ENCODE peak calls at places on chromosomes 1 and 21, in seven cellular contexts. R is CD8-positive, alpha-beta T cell; S is coronary artery; T is IMR-90; D is aorta; K is suprapubic skin; W is tibial nerve. C is an unnamed sample.

GRCh38 chr21:45818904-45819285 is 162.7 kb upstream of the COL6A1 start:
- DNase-seq in D (no peak), K (no peak), W (no peak), T (peak), S (no peak), R (peak), C (no peak)

GRCh38 chr1:222754386-222755139 is 17.6 kb downstream of the FAM177B start:
- DNase-seq in R (no peak), D (peak), K (peak), S (no peak), T (peak), W (peak), C (no peak)

GRCh38 chr1:66764994-66765578 is 12.8 kb downstream of the DYNLT5 start:
- DNase-seq in K (no peak), D (no peak), W (peak), S (no peak), R (peak), T (peak), C (no peak)

GRCh38 chr1:20699558-20699957 is 18.2 kb downstream of the KIF17 start:
- DNase-seq in D (no peak), W (no peak), S (no peak), T (no peak), K (no peak), R (no peak), C (no peak)

GRCh38 chr21:35222541-35222941 is 173.4 kb upstream of the RUNX1 start:
- DNase-seq in S (no peak), W (no peak), D (no peak), T (no peak), R (no peak), K (no peak), C (no peak)

GRCh38 chr1:44012411-44012810 is 18.9 kb downstream of the SLC6A9 start:
- DNase-seq in S (no peak), T (no peak), R (no peak), K (no peak), W (no peak), D (no peak), C (no peak)

GRCh38 chr1:26288311-26288941 is 8.5 kb downstream of the SH3BGRL3 start:
- DNase-seq in K (peak), D (peak), R (no peak), S (no peak), T (peak), W (no peak), C (no peak)

GRCh38 chr1:203406446-203407045 is 55.6 kb upstream of the FMOD start:
- DNase-seq in S (peak), T (no peak), D (peak), W (peak), K (peak), R (no peak), C (no peak)

GRCh38 chr1:208159542-208160258 is 84.5 kb downstream of the PLXNA2 start:
- DNase-seq in T (peak), R (no peak), K (no peak), W (no peak), D (peak), S (no peak), C (no peak)

GRCh38 chr1:148290881-148291280 is 138.8 kb upstream of the NBPF11 start:
- DNase-seq in K (no peak), W (no peak), R (no peak), T (no peak), S (no peak), D (no peak), C (no peak)

GRCh38 chr1:115134850-115135484 is 45.7 kb upstream of the TSPAN2 start:
- DNase-seq in K (no peak), T (peak), W (no peak), R (no peak), S (peak), D (peak), C (no peak)

GRCh38 chr1:9052272-9053049 is 17.0 kb downstream of the SLC2A5 start:
- DNase-seq in D (no peak), S (no peak), R (no peak), T (no peak), K (no peak), W (no peak), C (no peak)

GRCh38 chr1:208113036-208113435 is 131.1 kb downstream of the PLXNA2 start:
- DNase-seq in T (no peak), W (no peak), D (no peak), R (no peak), K (no peak), S (no peak), C (no peak)

GRCh38 chr1:13797397-13797796 is 97.4 kb downstream of the PRDM2 start:
- DNase-seq in S (no peak), W (no peak), D (no peak), T (no peak), R (no peak), K (no peak), C (no peak)

GRCh38 chr1:24464378-24464770 is 38.3 kb upstream of the RCAN3 start:
- DNase-seq in D (no peak), W (no peak), R (no peak), T (peak), K (no peak), S (no peak), C (no peak)

GRCh38 chr21:35921471-35921870 is 138.9 kb downstream of the SETD4 start:
- DNase-seq in R (no peak), K (no peak), S (no peak), D (no peak), W (no peak), T (no peak), C (no peak)

GRCh38 chr1:165943198-165943597 is 115.8 kb downstream of the UCK2 start:
- DNase-seq in W (no peak), S (no peak), T (no peak), R (no peak), D (no peak), K (no peak), C (no peak)

GRCh38 chr1:5910276-5910620 is 82.0 kb downstream of the NPHP4 start:
- DNase-seq in S (no peak), R (no peak), K (no peak), T (no peak), W (no peak), D (no peak), C (no peak)

GRCh38 chr1:7640350-7640749 is 130.7 kb upstream of the VAMP3 start:
- DNase-seq in T (no peak), D (no peak), S (no peak), K (no peak), R (no peak), W (no peak), C (no peak)

GRCh38 chr1:20058531-20058930 is 11.5 kb upstream of the PLA2G5 start:
- DNase-seq in S (no peak), D (no peak), K (no peak), T (peak), W (no peak), R (peak), C (no peak)

GRCh38 chr1:209900734-209901133 is 37.3 kb upstream of the SYT14 start:
- DNase-seq in R (no peak), D (no peak), K (no peak), T (peak), S (no peak), W (no peak), C (no peak)

GRCh38 chr1:66628951-66629350 is 95.0 kb downstream of the SGIP1 start:
- DNase-seq in S (no peak), W (no peak), R (no peak), D (no peak), K (no peak), T (no peak), C (no peak)

GRCh38 chr1:245679796-245680195 is 525.0 kb downstream of the KIF26B start:
- DNase-seq in T (no peak), S (no peak), W (no peak), R (no peak), D (no peak), K (no peak), C (no peak)

GRCh38 chr1:46486432-46487015 is 3.1 kb upstream of the DMBX1 start:
- DNase-seq in K (no peak), D (peak), W (no peak), S (no peak), R (no peak), T (no peak), C (no peak)

GRCh38 chr1:220906561-220907334 is 27.5 kb downstream of the HLX start:
- DNase-seq in W (no peak), D (no peak), K (no peak), R (no peak), S (no peak), T (peak), C (no peak)

GRCh38 chr1:220824031-220824989 is 37.6 kb downstream of the MTARC1 start:
- DNase-seq in K (no peak), W (no peak), D (no peak), T (peak), R (no peak), S (no peak), C (no peak)

GRCh38 chr1:11037740-11038182 is 9.3 kb downstream of the MASP2 start:
- DNase-seq in K (peak), R (peak), T (peak), W (peak), D (peak), S (peak), C (peak)

GRCh38 chr1:12764016-12764415 is 9.5 kb upstream of the PRAMEF12 start:
- DNase-seq in T (no peak), D (no peak), W (no peak), R (no peak), K (no peak), S (no peak), C (no peak)

GRCh38 chr1:241817956-241818612 is 29.9 kb upstream of the EXO1 start:
- DNase-seq in D (no peak), R (no peak), S (no peak), T (no peak), K (no peak), W (no peak), C (no peak)

GRCh38 chr1:89721351-89721750 is 88.4 kb downstream of the LRRC8C start:
- DNase-seq in T (peak), W (no peak), S (no peak), R (peak), K (no peak), D (no peak), C (no peak)

GRCh38 chr1:16926491-16927195 is 4.9 kb downstream of the CROCC start:
- DNase-seq in S (no peak), T (no peak), D (peak), W (no peak), K (no peak), R (no peak), C (no peak)

GRCh38 chr1:225890346-225891228 is 1.6 kb upstream of the LEFTY1 start:
- DNase-seq in W (no peak), T (no peak), K (no peak), R (no peak), S (no peak), D (no peak), C (no peak)

GRCh38 chr1:230423936-230424335 is 2.2 kb downstream of the PGBD5 start:
- DNase-seq in W (no peak), S (no peak), T (no peak), R (no peak), K (no peak), D (no peak), C (no peak)

GRCh38 chr1:114091711-114092110 is 62.0 kb downstream of the SYT6 start:
- DNase-seq in S (no peak), D (no peak), K (no peak), R (no peak), W (no peak), T (no peak), C (no peak)

GRCh38 chr1:114093624-114094302 is 59.9 kb downstream of the SYT6 start:
- DNase-seq in W (no peak), K (no peak), R (no peak), S (no peak), T (peak), D (no peak), C (no peak)

GRCh38 chr1:114092118-114092517 is 61.6 kb downstream of the SYT6 start:
- DNase-seq in W (no peak), T (no peak), D (no peak), R (no peak), K (no peak), S (no peak), C (no peak)

GRCh38 chr1:114094675-114095074 is 59.0 kb downstream of the SYT6 start:
- DNase-seq in T (no peak), R (no peak), K (no peak), S (no peak), D (no peak), W (no peak), C (no peak)

DNA sequence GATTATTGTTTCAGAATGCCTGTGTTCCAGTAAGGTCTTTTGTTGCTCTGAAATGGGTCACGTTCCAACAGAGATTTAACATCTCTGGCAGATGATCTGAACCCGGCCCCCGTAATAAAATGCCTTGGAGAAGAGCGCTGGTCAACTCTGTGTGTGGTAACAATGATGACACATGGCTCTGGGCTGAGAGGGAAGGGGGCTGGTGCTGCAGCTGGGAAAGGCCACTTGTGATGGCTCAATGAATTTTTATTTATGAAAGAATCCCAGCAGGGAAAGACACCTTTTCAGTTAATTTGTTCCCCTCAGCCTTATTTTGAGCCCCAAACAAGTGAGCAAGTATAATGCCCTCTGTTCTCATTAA is 59.4 kb downstream of the SYT6 start:
- DNase-seq in R (no peak), S (no peak), K (no peak), D (no peak), W (no peak), T (peak), C (no peak)
- H3K27ac ChIP-seq in R (no peak), S (no peak), K (no peak), D (no peak), W (no peak), T (no peak), C (no peak)

DNA sequence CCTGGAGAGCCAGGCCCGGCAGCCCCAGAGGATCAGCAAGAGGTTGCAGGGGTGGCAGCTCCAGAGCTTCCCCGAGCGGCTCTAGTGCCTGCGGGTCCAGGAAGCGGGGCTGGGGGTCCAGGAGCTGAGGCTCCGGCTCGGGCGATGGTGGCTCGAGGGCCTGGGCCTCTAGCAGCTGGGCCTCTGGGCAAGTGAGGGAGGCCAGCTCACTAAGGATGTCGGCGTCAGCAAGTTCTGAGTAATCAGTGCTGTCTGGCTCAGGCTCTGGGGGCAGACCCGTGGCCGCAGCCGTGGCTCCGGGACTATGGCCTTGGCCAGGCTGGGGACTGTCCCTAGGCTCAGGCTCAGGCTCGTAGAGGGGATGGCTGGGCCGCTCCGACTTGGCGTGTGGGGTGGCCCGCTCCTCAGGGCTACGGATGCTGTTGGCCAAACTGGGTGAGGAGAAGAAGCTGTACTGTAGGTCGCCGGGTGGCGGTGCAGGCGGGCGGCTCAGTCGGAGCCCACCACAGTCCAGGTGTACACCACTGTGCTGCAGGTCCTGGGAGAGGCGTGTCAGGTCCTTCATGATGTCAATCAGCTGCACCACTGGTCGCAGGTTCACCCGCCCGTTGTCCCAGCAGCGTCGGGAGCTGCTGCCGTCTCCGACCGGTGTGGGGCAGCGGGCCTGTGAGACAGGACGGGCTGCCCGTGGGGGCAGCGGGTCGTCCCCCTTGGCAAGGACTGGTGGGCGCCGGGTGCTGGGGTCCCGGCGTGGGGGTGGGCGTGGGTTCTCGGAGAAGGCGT is 52.6 kb downstream of the AHDC1 start:
- DNase-seq in K (no peak), W (no peak), D (no peak), S (no peak), T (no peak), R (no peak), C (no peak)
- H3K27ac ChIP-seq in K (no peak), W (no peak), D (no peak), S (no peak), T (no peak), R (no peak), C (no peak)

GRCh38 chr1:27594542-27595510 is 9.1 kb downstream of the AHDC1 start:
- DNase-seq in D (no peak), R (no peak), T (peak), W (no peak), K (no peak), S (no peak), C (no peak)
- H3K27ac ChIP-seq in D (no peak), R (no peak), T (no peak), W (peak), K (peak), S (no peak), C (no peak)

GRCh38 chr1:228131736-228132135 is 8.3 kb upstream of the GUK1 start:
- DNase-seq in K (no peak), R (no peak), W (no peak), T (no peak), S (no peak), D (no peak), C (no peak)
- H3K27ac ChIP-seq in K (no peak), R (no peak), W (no peak), T (no peak), S (no peak), D (no peak), C (no peak)

DNA sequence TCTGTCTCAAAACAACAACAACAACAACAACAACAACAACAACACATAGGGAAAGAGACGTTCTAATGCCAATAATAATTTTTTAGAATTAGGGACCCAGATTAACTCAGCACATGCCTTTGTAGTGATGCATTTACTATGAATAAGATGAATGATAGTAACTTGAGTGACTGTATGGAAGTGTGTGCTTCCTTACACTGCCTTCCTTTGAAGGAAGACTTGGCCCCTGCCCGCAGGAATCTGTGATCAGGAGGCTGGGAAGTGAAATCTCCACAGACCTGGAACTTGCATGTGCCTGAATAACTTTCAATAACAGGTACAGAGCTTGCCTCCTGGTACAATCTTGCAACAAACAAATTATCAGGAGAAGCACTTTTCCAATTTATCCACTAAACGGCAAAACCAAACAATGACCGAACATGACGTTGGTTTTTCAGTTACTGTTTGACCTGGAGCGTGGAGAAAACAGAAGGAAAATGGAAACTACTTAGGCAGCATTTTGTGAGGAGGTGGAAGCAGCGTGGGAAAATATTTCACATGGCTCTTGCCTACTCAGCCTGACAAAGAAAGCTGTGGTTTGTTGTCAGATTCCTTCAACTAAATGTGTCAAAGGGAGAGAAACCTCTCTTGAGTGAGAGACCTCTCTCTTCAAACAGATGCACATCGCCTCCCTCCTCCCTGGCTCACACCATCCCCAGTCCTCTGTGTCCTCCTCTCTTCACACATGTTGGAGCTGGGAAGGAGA is 10.1 kb upstream of the ABCA4 start:
- DNase-seq in W (no peak), S (no peak), K (no peak), D (no peak), R (no peak), T (peak), C (no peak)
- H3K27ac ChIP-seq in W (no peak), S (no peak), K (no peak), D (no peak), R (no peak), T (no peak), C (no peak)

DNA sequence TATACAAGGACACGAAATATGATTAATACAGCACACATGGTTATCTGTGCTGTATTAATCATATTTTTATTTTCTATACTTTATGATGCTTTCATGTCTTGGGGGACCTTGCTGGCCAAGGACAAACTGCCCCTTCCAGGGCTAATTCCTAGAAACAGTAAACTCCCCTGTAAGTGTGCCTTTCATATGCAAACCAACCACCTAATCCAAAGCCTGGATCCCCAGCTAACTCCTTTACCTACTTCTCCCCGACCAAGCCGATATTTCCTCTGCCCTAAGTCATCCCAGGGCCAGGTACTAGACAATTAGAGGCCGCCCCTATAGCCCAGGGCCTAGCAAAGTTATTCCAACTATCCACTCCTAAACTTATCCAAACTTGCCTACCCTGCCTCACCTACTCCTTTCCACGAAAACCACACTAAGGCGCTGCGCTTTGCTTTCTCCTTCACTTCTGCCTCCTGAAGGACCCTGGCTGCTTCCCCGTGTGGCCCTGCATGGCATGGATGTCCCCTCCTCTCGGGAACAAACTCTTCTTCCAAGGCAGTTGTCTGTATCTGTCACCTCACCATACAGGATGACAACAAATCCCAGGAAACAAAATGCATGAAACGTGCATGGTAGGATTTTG is 10.2 kb downstream of the SH3BP5L start:
- DNase-seq in S (no peak), K (no peak), D (no peak), W (no peak), R (no peak), T (no peak), C (no peak)
- H3K27ac ChIP-seq in S (no peak), K (no peak), D (no peak), W (no peak), R (no peak), T (no peak), C (no peak)

GRCh38 chr1:31919591-31919990 is 18.6 kb downstream of the PTP4A2 start:
- DNase-seq in S (no peak), T (no peak), W (no peak), R (no peak), D (no peak), K (no peak), C (no peak)
- H3K27ac ChIP-seq in S (no peak), T (no peak), W (no peak), R (no peak), D (no peak), K (no peak), C (no peak)